ENCODE peak calls at places on chromosomes 11 and 22, in six cellular contexts. P, T, Q, D, C and W are unnamed samples. For H3K36me3, the result is how much of the 10 kb centered on the place peaks cover.

GRCh38 chr22:48245119-48245485 is 1482.7 kb downstream of the TBC1D22A start:
- DNase-seq in P (peak), T (no peak), Q (no peak), D (no peak), C (no peak), W (no peak)

GRCh38 chr11:80280737-80281136 is 839.9 kb upstream of the TENM4 start:
- DNase-seq in P (no peak), T (no peak), Q (no peak), D (no peak), C (no peak), W (no peak)

GRCh38 chr11:129023968-129024676 is 81.5 kb upstream of the TP53AIP1 start:
- DNase-seq in P (no peak), T (peak), Q (no peak), D (no peak), C (peak), W (peak)

GRCh38 chr22:24435861-24436351 is 8.5 kb downstream of the ADORA2A start:
- DNase-seq in P (no peak), T (no peak), Q (peak), D (no peak), C (no peak), W (no peak)

GRCh38 chr22:39117585-39118191 is 20.6 kb downstream of the APOBEC3H start:
- DNase-seq in P (no peak), T (peak), Q (no peak), D (no peak), C (peak), W (no peak)

GRCh38 chr22:20591660-20592310 is 84.4 kb downstream of the MED15 start:
- DNase-seq in P (peak), T (no peak), Q (peak), D (no peak), C (peak), W (peak)

GRCh38 chr11:65787649-65788622 is 1.1 kb downstream of the OVOL1 start:
- DNase-seq in P (no peak), T (no peak), Q (no peak), D (no peak), C (no peak), W (no peak)

GRCh38 chr11:116930177-116930576 is 92.8 kb upstream of the APOA1 start:
- DNase-seq in P (no peak), T (peak), Q (no peak), D (no peak), C (no peak), W (no peak)

GRCh38 chr11:27319065-27319464 is 44.0 kb downstream of the CCDC34 start:
- DNase-seq in P (no peak), T (no peak), Q (no peak), D (no peak), C (peak), W (no peak)

GRCh38 chr22:24069721-24070120 is 58.6 kb downstream of the CABIN1 start:
- DNase-seq in P (no peak), T (no peak), Q (peak), D (no peak), C (no peak), W (no peak)

GRCh38 chr11:128291835-128292234 is 295.5 kb downstream of the ETS1 start:
- DNase-seq in P (no peak), T (peak), Q (no peak), D (no peak), C (no peak), W (no peak)

GRCh38 chr11:5690216-5690615 is 626 bp downstream of the TRIM22 start:
- DNase-seq in P (no peak), T (no peak), Q (no peak), D (no peak), C (no peak), W (no peak)

GRCh38 chr11:10603721-10604297 is 35.3 kb upstream of the LYVE1 start:
- DNase-seq in P (no peak), T (no peak), Q (no peak), D (no peak), C (no peak), W (no peak)

GRCh38 chr11:21323617-21324016 is 654.2 kb downstream of the NELL1 start:
- DNase-seq in P (no peak), T (no peak), Q (no peak), D (no peak), C (no peak), W (no peak)

GRCh38 chr11:35752115-35752514 is 89.5 kb downstream of the TRIM44 start:
- DNase-seq in P (no peak), T (no peak), Q (no peak), D (no peak), C (no peak), W (no peak)

GRCh38 chr11:43574949-43575915 is 105.3 kb upstream of the HSD17B12 start:
- DNase-seq in P (no peak), T (no peak), Q (no peak), D (no peak), C (no peak), W (no peak)

GRCh38 chr11:7605544-7605943 is 67.8 kb downstream of the CYB5R2 start:
- DNase-seq in P (no peak), T (no peak), Q (no peak), D (no peak), C (peak), W (no peak)

GRCh38 chr11:132408877-132409276 is 1038.5 kb downstream of the NTM start:
- DNase-seq in P (no peak), T (no peak), Q (no peak), D (no peak), C (no peak), W (no peak)

GRCh38 chr11:119371778-119372182 is 9.7 kb downstream of the USP2 start:
- DNase-seq in P (no peak), T (no peak), Q (peak), D (no peak), C (no peak), W (no peak)

GRCh38 chr11:42593426-42593825 is 718.4 kb upstream of the API5 start:
- DNase-seq in P (no peak), T (no peak), Q (no peak), D (no peak), C (no peak), W (no peak)

GRCh38 chr11:118200901-118201680 is 23.7 kb downstream of the JAML start:
- DNase-seq in P (no peak), T (no peak), Q (no peak), D (no peak), C (no peak), W (no peak)

GRCh38 chr11:67640021-67640757 is 626 bp upstream of the TBX10 start:
- DNase-seq in P (peak), T (peak), Q (peak), D (no peak), C (peak), W (peak)

GRCh38 chr22:48256776-48257689 is 1494.6 kb downstream of the TBC1D22A start:
- DNase-seq in P (no peak), T (no peak), Q (no peak), D (no peak), C (no peak), W (no peak)

GRCh38 chr11:34345012-34345804 is 12.6 kb downstream of the ABTB2 start:
- DNase-seq in P (no peak), T (no peak), Q (no peak), D (no peak), C (peak), W (no peak)

GRCh38 chr11:64769283-64769682 is 9.1 kb downstream of the SF1 start:
- DNase-seq in P (no peak), T (no peak), Q (no peak), D (no peak), C (no peak), W (no peak)

GRCh38 chr11:64768300-64768694 is 8.5 kb upstream of the PYGM start:
- DNase-seq in P (no peak), T (no peak), Q (no peak), D (no peak), C (no peak), W (no peak)

GRCh38 chr11:64766881-64767280 is 7.1 kb upstream of the PYGM start:
- DNase-seq in P (no peak), T (no peak), Q (peak), D (no peak), C (no peak), W (no peak)

GRCh38 chr11:64765841-64766682 is 6.3 kb upstream of the PYGM start:
- DNase-seq in P (peak), T (no peak), Q (peak), D (no peak), C (no peak), W (no peak)

GRCh38 chr11:64767344-64768299 is 7.8 kb upstream of the PYGM start:
- DNase-seq in P (peak), T (peak), Q (peak), D (peak), C (peak), W (peak)
- H3K36me3 ChIP-seq in P (half or more), T (half or more), Q (half or more), D (half or more), C (half or more), W (half or more)

DNA sequence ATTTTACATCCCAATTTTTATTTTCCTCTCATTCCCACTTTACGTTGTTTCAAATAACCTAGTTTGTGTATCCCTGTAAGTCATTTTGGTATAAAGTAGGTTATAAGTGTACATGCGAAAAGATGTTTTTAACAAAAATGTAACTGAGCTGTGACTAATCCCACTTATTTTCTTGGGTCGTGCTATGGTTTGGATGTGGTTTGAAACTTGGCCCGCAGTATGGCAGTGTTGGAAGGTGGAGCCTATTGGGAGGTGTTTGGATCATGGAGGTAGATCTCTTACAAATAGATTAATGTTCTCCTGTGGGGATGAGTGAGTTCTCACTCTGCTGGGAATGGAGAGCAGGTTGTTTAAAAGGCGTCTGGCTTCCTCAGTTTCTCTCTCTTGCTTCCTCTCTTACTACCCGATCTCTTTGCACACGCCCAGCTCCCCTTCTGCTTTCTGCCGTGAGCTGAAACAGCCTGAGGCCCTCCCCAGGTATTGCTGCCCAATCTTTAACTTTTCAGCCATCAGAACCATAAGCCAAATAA is 7.2 kb downstream of the RPL27A start:
- DNase-seq in P (no peak), T (no peak), Q (no peak), D (no peak), C (no peak), W (no peak)
- H3K27ac ChIP-seq in P (peak), T (peak), Q (no peak), D (no peak), C (peak), W (no peak)

GRCh38 chr11:46674463-46675287 is 25.7 kb downstream of the ARHGAP1 start:
- DNase-seq in P (no peak), T (peak), Q (peak), D (no peak), C (no peak), W (no peak)
- H3K36me3 ChIP-seq in P (half or more), T (under half), Q (half or more), D (half or more), C (under half), W (half or more)

GRCh38 chr11:30935861-30936260 is 349.7 kb upstream of the MPPED2 start:
- DNase-seq in P (no peak), T (no peak), Q (no peak), D (no peak), C (no peak), W (no peak)

GRCh38 chr11:30938801-30939200 is 352.6 kb upstream of the MPPED2 start:
- DNase-seq in P (no peak), T (no peak), Q (no peak), D (no peak), C (no peak), W (no peak)

DNA sequence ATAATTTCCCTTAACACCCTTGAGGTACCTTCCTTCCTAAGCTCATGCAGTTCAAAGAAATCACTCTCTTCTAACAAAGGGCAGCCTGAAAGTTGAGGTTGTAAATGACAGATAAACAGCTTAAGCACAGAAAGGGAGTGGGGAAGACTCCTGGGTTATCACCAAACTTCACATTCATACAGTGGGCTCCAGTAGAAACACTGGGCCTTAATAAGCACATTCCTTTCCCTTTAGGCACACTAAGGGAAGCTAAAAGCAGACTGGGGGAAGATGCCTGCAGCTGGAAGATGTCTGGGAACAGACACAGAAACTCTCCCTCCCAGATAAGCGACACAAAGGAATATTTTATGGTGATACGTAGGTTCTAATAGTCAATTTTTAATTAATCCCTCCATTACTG is 350.3 kb upstream of the MPPED2 start:
- DNase-seq in P (no peak), T (no peak), Q (no peak), D (no peak), C (no peak), W (no peak)
- H3K27ac ChIP-seq in P (no peak), T (no peak), Q (no peak), D (no peak), C (no peak), W (no peak)

GRCh38 chr11:46421257-46421880 is 29.8 kb upstream of the CHRM4 start:
- DNase-seq in P (no peak), T (no peak), Q (no peak), D (no peak), C (no peak), W (no peak)
- H3K36me3 ChIP-seq in P (under half), T (under half), Q (under half), D (under half), C (under half), W (half or more)

DNA sequence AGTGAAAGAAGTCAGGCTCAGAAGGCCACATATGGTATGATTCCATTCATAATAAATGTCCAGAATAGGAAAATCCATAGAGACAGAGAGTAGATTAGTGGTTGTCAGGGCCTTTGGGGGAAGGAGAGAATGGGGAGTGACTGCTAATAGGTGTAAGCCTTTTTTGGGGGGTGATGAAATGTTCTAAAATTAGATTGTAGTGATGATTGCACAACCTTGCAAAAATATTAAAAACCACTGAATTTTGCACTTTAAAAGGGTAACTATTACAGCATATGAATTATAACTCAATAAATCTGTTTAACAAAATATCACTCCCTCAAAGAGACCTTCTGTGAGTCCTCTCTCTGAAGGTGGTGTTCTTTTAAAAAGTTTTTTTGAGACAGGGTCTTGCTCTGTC is 72.3 kb upstream of the GRK3 start:
- DNase-seq in P (no peak), T (no peak), Q (no peak), D (no peak), C (no peak), W (no peak)
- H3K27ac ChIP-seq in P (no peak), T (no peak), Q (no peak), D (no peak), C (no peak), W (no peak)

DNA sequence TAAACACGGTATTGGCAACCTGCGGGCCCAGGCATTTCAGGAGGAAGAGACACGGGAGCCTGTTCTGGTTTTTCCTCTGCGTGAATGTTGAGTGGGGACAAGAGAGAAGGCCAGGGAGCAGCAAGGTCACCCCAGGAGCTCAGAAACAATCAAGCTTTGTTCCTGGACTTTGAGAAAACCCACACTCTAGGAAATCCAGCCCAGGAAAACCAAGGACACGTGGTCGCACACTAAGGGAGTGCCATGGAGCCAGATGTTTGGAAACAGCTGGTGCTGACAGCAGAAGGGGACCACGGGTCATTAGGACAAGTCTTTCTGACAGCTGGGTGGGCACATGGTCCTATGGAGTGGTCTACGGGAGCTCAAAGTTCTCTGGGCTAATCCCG is 44.1 kb downstream of the MYH9 start:
- DNase-seq in P (no peak), T (no peak), Q (no peak), D (no peak), C (no peak), W (no peak)
- H3K36me3 ChIP-seq in P (half or more), T (under half), Q (half or more), D (under half), C (under half), W (half or more)

GRCh38 chr22:26587991-26588613 is 1.8 kb downstream of the TPST2 start:
- DNase-seq in P (no peak), T (no peak), Q (no peak), D (no peak), C (no peak), W (no peak)

GRCh38 chr22:26588749-26589366 is 1.1 kb downstream of the TPST2 start:
- DNase-seq in P (no peak), T (no peak), Q (no peak), D (no peak), C (no peak), W (no peak)

GRCh38 chr22:26590525-26590858 is 560 bp upstream of the TPST2 start:
- DNase-seq in P (no peak), T (no peak), Q (no peak), D (no peak), C (no peak), W (no peak)

GRCh38 chr22:26589845-26590524 is at the start of gene TPST2:
- DNase-seq in P (peak), T (peak), Q (peak), D (no peak), C (peak), W (peak)

DNA sequence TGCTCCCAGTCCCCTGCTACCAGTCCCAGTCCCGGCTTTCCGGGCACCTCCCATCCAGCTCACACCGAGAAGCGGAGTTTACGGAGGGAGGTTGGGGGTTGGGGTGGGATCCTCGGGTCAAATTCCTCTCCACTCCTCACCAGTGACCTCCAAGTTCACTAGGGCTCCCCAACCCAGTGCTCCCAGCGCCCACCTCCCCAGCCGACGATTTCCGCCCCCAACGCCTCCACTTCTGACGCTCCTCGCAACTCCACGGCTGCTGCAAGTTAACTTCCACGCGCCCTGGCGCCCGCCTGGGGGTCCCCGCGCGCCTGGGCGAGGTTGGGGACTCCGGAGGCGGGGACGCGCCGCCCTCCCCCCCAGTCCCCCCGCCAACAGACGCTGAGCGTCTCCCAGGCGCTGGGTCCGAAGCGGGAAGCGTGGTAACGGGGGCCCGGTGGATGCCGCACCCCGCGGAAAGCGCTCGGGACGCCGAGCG is 526 bp downstream of the TPST2 start:
- DNase-seq in P (peak), T (peak), Q (peak), D (no peak), C (no peak), W (peak)
- H3K27ac ChIP-seq in P (peak), T (peak), Q (peak), D (peak), C (peak), W (peak)

GRCh38 chr11:62142921-62143320 is 19.1 kb downstream of the INCENP start:
- DNase-seq in P (no peak), T (no peak), Q (peak), D (no peak), C (no peak), W (peak)
- H3K36me3 ChIP-seq in P (half or more), T (under half), Q (half or more), D (half or more), C (half or more), W (half or more)